ENCODE peak calls at places on chromosome 16, in six cellular contexts. N is lower lobe of right lung, K is adrenal gland, U is endothelial cell, B is prostate gland, Z is transverse colon. Y is an unnamed sample.

GRCh38 chr16:66660422-66661209 is 35.9 kb downstream of the CMTM4 start:
- DNase-seq in N (peak), K (peak), U (peak), B (peak), Z (peak), Y (no peak)

GRCh38 chr16:87854053-87854906 is 15.0 kb downstream of the SLC7A5 start:
- DNase-seq in N (no peak), K (no peak), U (no peak), B (no peak), Z (peak), Y (no peak)

GRCh38 chr16:62805221-62805857 is 769.1 kb upstream of the CDH8 start:
- DNase-seq in N (no peak), K (no peak), U (no peak), B (no peak), Z (no peak), Y (no peak)

GRCh38 chr16:81719993-81720392 is 59.1 kb upstream of the PLCG2 start:
- DNase-seq in N (no peak), K (no peak), U (no peak), B (no peak), Z (no peak), Y (no peak)

GRCh38 chr16:67216612-67217490 is 10.1 kb upstream of the TMEM208 start:
- DNase-seq in N (peak), K (no peak), U (peak), B (no peak), Z (no peak), Y (no peak)

GRCh38 chr16:68973611-68974120 is 130.3 kb downstream of the TANGO6 start:
- DNase-seq in N (no peak), K (no peak), U (no peak), B (no peak), Z (no peak), Y (no peak)

GRCh38 chr16:29664133-29664912 is 1.3 kb downstream of the SPN start:
- DNase-seq in N (peak), K (no peak), U (no peak), B (no peak), Z (peak), Y (no peak)

GRCh38 chr16:56841659-56842058 is 23.3 kb upstream of the SLC12A3 start:
- DNase-seq in N (no peak), K (no peak), U (no peak), B (no peak), Z (no peak), Y (no peak)

GRCh38 chr16:89256651-89257254 is 39.2 kb downstream of the ZNF778 start:
- DNase-seq in N (peak), K (peak), U (peak), B (peak), Z (peak), Y (no peak)

GRCh38 chr16:70298988-70299938 is at the start of gene DDX19B:
- DNase-seq in N (peak), K (peak), U (peak), B (peak), Z (peak), Y (peak)

GRCh38 chr16:78667675-78668074 is 568.2 kb downstream of the WWOX start:
- DNase-seq in N (no peak), K (no peak), U (no peak), B (no peak), Z (no peak), Y (no peak)

GRCh38 chr16:2511996-2512919 is 1.5 kb upstream of the ATP6V0C start:
- DNase-seq in N (no peak), K (no peak), U (no peak), B (no peak), Z (no peak), Y (no peak)

GRCh38 chr16:87435399-87436224 is 43.5 kb downstream of the MAP1LC3B start:
- DNase-seq in N (no peak), K (no peak), U (no peak), B (no peak), Z (no peak), Y (no peak)

GRCh38 chr16:1164382-1164781 is 11.5 kb downstream of the CACNA1H start:
- DNase-seq in N (no peak), K (no peak), U (no peak), B (no peak), Z (no peak), Y (no peak)

GRCh38 chr16:85041184-85041928 is 13.8 kb downstream of the KIAA0513 start:
- DNase-seq in N (peak), K (no peak), U (no peak), B (no peak), Z (no peak), Y (no peak)

GRCh38 chr16:21197621-21198020 is 13.8 kb downstream of the ZP2 start:
- DNase-seq in N (no peak), K (no peak), U (no peak), B (no peak), Z (no peak), Y (no peak)

GRCh38 chr16:66469291-66469931 is 42.3 kb downstream of the BEAN1 start:
- DNase-seq in N (no peak), K (no peak), U (no peak), B (no peak), Z (no peak), Y (no peak)

GRCh38 chr16:46916980-46917379 is 32.8 kb downstream of the GPT2 start:
- DNase-seq in N (no peak), K (no peak), U (no peak), B (no peak), Z (no peak), Y (no peak)

GRCh38 chr16:5615868-5616642 is 518.5 kb upstream of the EEF2KMT start:
- DNase-seq in N (peak), K (peak), U (peak), B (no peak), Z (peak), Y (no peak)

GRCh38 chr16:88716201-88716600 is 9.9 kb downstream of the CTU2 start:
- DNase-seq in N (no peak), K (no peak), U (no peak), B (no peak), Z (no peak), Y (no peak)

GRCh38 chr16:17318200-17318599 is 152.6 kb downstream of the XYLT1 start:
- DNase-seq in N (no peak), K (no peak), U (no peak), B (peak), Z (no peak), Y (no peak)

GRCh38 chr16:8905168-8905762 is 23.1 kb downstream of the LITAFD start:
- DNase-seq in N (no peak), K (no peak), U (no peak), B (no peak), Z (no peak), Y (no peak)

GRCh38 chr16:47519037-47519436 is 57.9 kb downstream of the PHKB start:
- DNase-seq in N (no peak), K (no peak), U (no peak), B (no peak), Z (no peak), Y (no peak)

GRCh38 chr16:87844809-87845208 is 24.5 kb downstream of the SLC7A5 start:
- DNase-seq in N (no peak), K (no peak), U (no peak), B (no peak), Z (no peak), Y (no peak)

GRCh38 chr16:2830355-2830695 is 222 bp downstream of the ZG16B start:
- DNase-seq in N (no peak), K (no peak), U (no peak), B (no peak), Z (no peak), Y (no peak)

GRCh38 chr16:49631521-49632041 is 224.3 kb downstream of the ZNF423 start:
- DNase-seq in N (no peak), K (no peak), U (no peak), B (no peak), Z (no peak), Y (no peak)

GRCh38 chr16:16038950-16039349 is 89.5 kb downstream of the ABCC1 start:
- DNase-seq in N (no peak), K (no peak), U (no peak), B (no peak), Z (no peak), Y (no peak)

GRCh38 chr16:47481698-47482374 is 20.7 kb downstream of the PHKB start:
- DNase-seq in N (no peak), K (no peak), U (no peak), B (no peak), Z (no peak), Y (no peak)

GRCh38 chr16:87895641-87896141 is 26.4 kb upstream of the SLC7A5 start:
- DNase-seq in N (peak), K (no peak), U (no peak), B (no peak), Z (peak), Y (no peak)

GRCh38 chr16:64375386-64375980 is 746.4 kb downstream of the CDH11 start:
- DNase-seq in N (no peak), K (no peak), U (no peak), B (no peak), Z (no peak), Y (no peak)
- TF ChIP-seq CTCF in N (no peak), K (no peak), U (no peak), B (no peak), Z (no peak), Y (no peak)

GRCh38 chr16:55003306-55003705 is 72.6 kb downstream of the IRX5 start:
- DNase-seq in N (no peak), K (no peak), U (no peak), B (no peak), Z (no peak), Y (no peak)
- TF ChIP-seq CTCF in N (no peak), K (no peak), U (no peak), B (no peak), Z (no peak), Y (no peak)

GRCh38 chr16:10036951-10037350 is 145.3 kb downstream of the GRIN2A start:
- DNase-seq in N (no peak), K (no peak), U (no peak), B (no peak), Z (no peak), Y (no peak)

GRCh38 chr16:10037771-10038170 is 144.5 kb downstream of the GRIN2A start:
- DNase-seq in N (no peak), K (no peak), U (no peak), B (no peak), Z (no peak), Y (no peak)

GRCh38 chr16:10040136-10041080 is 141.8 kb downstream of the GRIN2A start:
- DNase-seq in N (no peak), K (no peak), U (no peak), B (no peak), Z (no peak), Y (no peak)

GRCh38 chr16:10045291-10045775 is 136.9 kb downstream of the GRIN2A start:
- DNase-seq in N (no peak), K (no peak), U (no peak), B (no peak), Z (no peak), Y (no peak)

DNA sequence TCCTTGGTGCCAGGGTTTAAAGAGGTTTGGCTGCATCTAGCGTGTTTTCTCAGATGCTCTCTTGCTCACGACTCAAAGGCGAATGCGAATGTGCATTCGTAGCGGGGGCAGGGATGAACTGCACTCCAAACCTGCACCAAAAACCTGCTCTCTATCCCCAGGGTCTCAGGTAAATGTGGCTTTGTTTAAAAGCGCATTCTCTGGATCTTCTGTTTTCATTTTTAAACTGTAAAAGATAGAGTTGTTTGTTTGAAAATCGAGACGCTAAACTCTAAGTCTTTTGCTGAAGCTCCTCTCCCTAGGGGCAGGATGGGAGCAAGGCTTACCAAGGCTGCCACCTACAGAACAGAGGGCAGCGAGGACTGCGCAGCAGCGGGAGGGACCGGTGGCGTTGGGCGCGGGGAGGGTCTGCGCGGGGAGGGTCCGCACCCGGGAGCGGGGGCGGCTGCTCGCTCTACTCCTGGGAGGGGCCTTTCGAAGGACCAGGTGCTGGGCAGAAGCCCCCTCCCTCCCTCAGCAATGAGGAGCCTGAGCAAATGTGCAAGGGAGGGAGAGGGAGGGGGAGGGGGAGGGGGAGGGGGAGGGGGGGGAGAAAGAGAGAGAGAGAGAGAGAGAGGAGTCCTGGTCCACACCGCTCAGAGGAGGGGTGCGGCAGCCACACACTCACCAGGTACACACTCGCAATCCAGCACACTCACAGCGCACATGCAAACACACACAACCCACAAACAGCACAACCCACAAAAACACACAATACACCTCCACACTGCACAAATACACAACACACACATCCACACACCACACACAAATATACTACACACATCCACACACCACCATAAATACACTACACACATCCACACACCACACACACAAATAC is 142.8 kb downstream of the GRIN2A start:
- DNase-seq in N (no peak), K (no peak), U (peak), B (no peak), Z (no peak), Y (no peak)
- TF ChIP-seq CTCF in N (no peak), K (peak), U (peak), B (no peak), Z (peak), Y (no peak)

DNA sequence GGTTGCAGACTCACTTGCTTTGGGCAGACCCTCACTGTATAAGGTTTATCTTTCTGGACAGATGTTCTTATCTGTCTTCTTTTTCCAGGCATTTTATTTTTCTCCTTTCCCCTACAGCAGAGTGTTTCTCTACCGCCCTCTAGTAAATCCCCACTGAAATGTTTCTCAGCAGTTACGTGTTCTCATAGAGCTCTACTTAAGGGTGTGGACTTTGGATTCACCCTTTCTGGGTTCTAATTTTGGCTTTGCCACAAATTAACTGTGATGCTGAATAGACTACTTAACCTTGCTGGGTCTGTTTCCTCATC is 2.0 kb downstream of the ADAT1 start:
- DNase-seq in N (no peak), K (no peak), U (no peak), B (no peak), Z (no peak), Y (no peak)
- TF ChIP-seq CTCF in N (no peak), K (no peak), U (no peak), B (peak), Z (peak), Y (no peak)

GRCh38 chr16:27203429-27204231 is at the start of gene KDM8:
- DNase-seq in N (peak), K (peak), U (peak), B (peak), Z (peak), Y (peak)
- TF ChIP-seq CTCF in N (no peak), K (peak), U (no peak), B (peak), Z (no peak), Y (no peak)

Y was measured in omental fat pad.